ENCODE peak calls at places on chromosome 9, in seven cellular contexts. One of them, this sample, is unnamed.

GRCh38 chr9:126151671-126152050 is 175.0 kb upstream of the MVB12B start:
- DNase-seq in cardiac muscle cell: no peak
- DNase-seq in PC-3: peak; percentile 21
- DNase-seq in cardiac fibroblast: peak; percentile 16
- DNase-seq in lower lobe of right lung: no peak
- DNase-seq in body of pancreas: no peak
- DNase-seq in HCT116: no peak
- DNase-seq in this sample: no peak

GRCh38 chr9:13014484-13014883 is 239.7 kb downstream of the LURAP1L start:
- DNase-seq in body of pancreas: no peak
- DNase-seq in cardiac muscle cell: no peak
- DNase-seq in HCT116: no peak
- DNase-seq in PC-3: no peak
- DNase-seq in cardiac fibroblast: peak; percentile 32
- DNase-seq in lower lobe of right lung: no peak
- DNase-seq in this sample: no peak

GRCh38 chr9:11933926-11934325 is 759.3 kb upstream of the TYRP1 start:
- DNase-seq in lower lobe of right lung: no peak
- DNase-seq in cardiac muscle cell: no peak
- DNase-seq in HCT116: no peak
- DNase-seq in PC-3: no peak
- DNase-seq in body of pancreas: no peak
- DNase-seq in cardiac fibroblast: peak; percentile 57
- DNase-seq in this sample: no peak

GRCh38 chr9:114697951-114698351 is 16.0 kb upstream of the TEX48 start:
- DNase-seq in cardiac muscle cell: no peak
- DNase-seq in body of pancreas: no peak
- DNase-seq in HCT116: no peak
- DNase-seq in lower lobe of right lung: no peak
- DNase-seq in cardiac fibroblast: no peak
- DNase-seq in PC-3: no peak
- DNase-seq in this sample: no peak

GRCh38 chr9:89815903-89816573 is 211.2 kb downstream of the GADD45G start:
- DNase-seq in HCT116: no peak
- DNase-seq in lower lobe of right lung: no peak
- DNase-seq in PC-3: no peak
- DNase-seq in body of pancreas: peak; percentile 29
- DNase-seq in cardiac fibroblast: no peak
- DNase-seq in cardiac muscle cell: no peak
- DNase-seq in this sample: no peak

GRCh38 chr9:124794902-124795491 is 18.1 kb downstream of the OLFML2A start:
- DNase-seq in PC-3: peak; percentile 42
- DNase-seq in HCT116: peak; percentile 51
- DNase-seq in lower lobe of right lung: no peak
- DNase-seq in cardiac muscle cell: peak; percentile 25
- DNase-seq in cardiac fibroblast: no peak
- DNase-seq in body of pancreas: peak; percentile 53
- DNase-seq in this sample: no peak

GRCh38 chr9:93119953-93120845 is 13.9 kb downstream of the NINJ1 start:
- DNase-seq in PC-3: peak; percentile 85
- DNase-seq in cardiac muscle cell: no peak
- DNase-seq in lower lobe of right lung: peak; percentile 97
- DNase-seq in HCT116: peak; percentile 83
- DNase-seq in body of pancreas: peak; percentile 96
- DNase-seq in cardiac fibroblast: peak; percentile 97
- DNase-seq in this sample: peak; percentile 99

GRCh38 chr9:37433754-37434435 is 11.4 kb downstream of the GRHPR start:
- DNase-seq in HCT116: no peak
- DNase-seq in lower lobe of right lung: no peak
- DNase-seq in cardiac fibroblast: no peak
- DNase-seq in PC-3: no peak
- DNase-seq in cardiac muscle cell: peak; percentile 32
- DNase-seq in body of pancreas: no peak
- DNase-seq in this sample: no peak

GRCh38 chr9:21750021-21750735 is 52.3 kb upstream of the MTAP start:
- DNase-seq in HCT116: no peak
- DNase-seq in cardiac fibroblast: peak; percentile 85
- DNase-seq in lower lobe of right lung: no peak
- DNase-seq in cardiac muscle cell: no peak
- DNase-seq in PC-3: no peak
- DNase-seq in body of pancreas: no peak
- DNase-seq in this sample: no peak

GRCh38 chr9:13020141-13020540 is 245.3 kb downstream of the LURAP1L start:
- DNase-seq in body of pancreas: no peak
- DNase-seq in cardiac muscle cell: no peak
- DNase-seq in lower lobe of right lung: no peak
- DNase-seq in cardiac fibroblast: peak; percentile 13
- DNase-seq in HCT116: no peak
- DNase-seq in PC-3: no peak
- DNase-seq in this sample: no peak

GRCh38 chr9:136726631-136727191 is 14.3 kb downstream of the DIPK1B start:
- DNase-seq in PC-3: peak; percentile 42
- DNase-seq in cardiac fibroblast: peak; percentile 41
- DNase-seq in body of pancreas: peak; percentile 54
- DNase-seq in lower lobe of right lung: no peak
- DNase-seq in cardiac muscle cell: no peak
- DNase-seq in HCT116: no peak
- DNase-seq in this sample: no peak

GRCh38 chr9:79277916-79278447 is 293.8 kb upstream of the TLE4 start:
- DNase-seq in cardiac fibroblast: no peak
- DNase-seq in HCT116: no peak
- DNase-seq in cardiac muscle cell: no peak
- DNase-seq in body of pancreas: no peak
- DNase-seq in PC-3: no peak
- DNase-seq in lower lobe of right lung: no peak
- DNase-seq in this sample: no peak

GRCh38 chr9:16787724-16788123 is 82.7 kb downstream of the BNC2 start:
- DNase-seq in cardiac fibroblast: peak; percentile 72
- DNase-seq in HCT116: no peak
- DNase-seq in PC-3: peak; percentile 33
- DNase-seq in cardiac muscle cell: no peak
- DNase-seq in lower lobe of right lung: no peak
- DNase-seq in body of pancreas: no peak
- DNase-seq in this sample: no peak

GRCh38 chr9:16192403-16193017 is 639.7 kb downstream of the CCDC171 start:
- DNase-seq in cardiac muscle cell: no peak
- DNase-seq in body of pancreas: no peak
- DNase-seq in HCT116: no peak
- DNase-seq in cardiac fibroblast: peak; percentile 79
- DNase-seq in lower lobe of right lung: no peak
- DNase-seq in PC-3: peak; percentile 45
- DNase-seq in this sample: no peak

GRCh38 chr9:82252116-82252515 is 263.5 kb downstream of the SPATA31D1 start:
- DNase-seq in lower lobe of right lung: no peak
- DNase-seq in cardiac muscle cell: no peak
- DNase-seq in cardiac fibroblast: no peak
- DNase-seq in HCT116: no peak
- DNase-seq in body of pancreas: no peak
- DNase-seq in PC-3: no peak
- DNase-seq in this sample: no peak

GRCh38 chr9:97593960-97594359 is 39.2 kb downstream of the TSTD2 start:
- DNase-seq in HCT116: no peak
- DNase-seq in cardiac fibroblast: peak; percentile 27
- DNase-seq in lower lobe of right lung: no peak
- DNase-seq in cardiac muscle cell: no peak
- DNase-seq in PC-3: no peak
- DNase-seq in body of pancreas: no peak
- DNase-seq in this sample: no peak

GRCh38 chr9:89400398-89401116 is 82.3 kb downstream of the SECISBP2 start:
- DNase-seq in lower lobe of right lung: no peak
- DNase-seq in cardiac fibroblast: no peak
- DNase-seq in body of pancreas: no peak
- DNase-seq in PC-3: no peak
- DNase-seq in cardiac muscle cell: no peak
- DNase-seq in HCT116: no peak
- DNase-seq in this sample: no peak

GRCh38 chr9:135490980-135491444 is 9.5 kb upstream of the MRPS2 start:
- DNase-seq in cardiac fibroblast: no peak
- DNase-seq in lower lobe of right lung: peak; percentile 39
- DNase-seq in body of pancreas: no peak
- DNase-seq in PC-3: no peak
- DNase-seq in cardiac muscle cell: no peak
- DNase-seq in HCT116: no peak
- DNase-seq in this sample: no peak

GRCh38 chr9:86487222-86487841 is 133.1 kb upstream of the TUT7 start:
- DNase-seq in body of pancreas: no peak
- DNase-seq in cardiac fibroblast: peak; percentile 77
- DNase-seq in HCT116: peak; percentile 31
- DNase-seq in lower lobe of right lung: no peak
- DNase-seq in PC-3: peak; percentile 44
- DNase-seq in cardiac muscle cell: peak; percentile 60
- DNase-seq in this sample: no peak

GRCh38 chr9:6096821-6097220 is 81.4 kb upstream of the RANBP6 start:
- DNase-seq in body of pancreas: no peak
- DNase-seq in cardiac muscle cell: no peak
- DNase-seq in PC-3: peak; percentile 28
- DNase-seq in cardiac fibroblast: peak; percentile 90
- DNase-seq in HCT116: no peak
- DNase-seq in lower lobe of right lung: no peak
- DNase-seq in this sample: no peak

GRCh38 chr9:6055213-6055612 is 39.8 kb upstream of the RANBP6 start:
- DNase-seq in HCT116: peak; percentile 89
- DNase-seq in body of pancreas: peak; percentile 74
- DNase-seq in PC-3: peak; percentile 90
- DNase-seq in cardiac muscle cell: peak; percentile 82
- DNase-seq in lower lobe of right lung: no peak
- DNase-seq in cardiac fibroblast: peak; percentile 99
- DNase-seq in this sample: peak; percentile 58

GRCh38 chr9:84266087-84266561 is 74.4 kb downstream of the SLC28A3 start:
- DNase-seq in cardiac muscle cell: no peak
- DNase-seq in body of pancreas: peak; percentile 13
- DNase-seq in cardiac fibroblast: no peak
- DNase-seq in PC-3: no peak
- DNase-seq in HCT116: no peak
- DNase-seq in lower lobe of right lung: no peak
- DNase-seq in this sample: no peak

GRCh38 chr9:11312976-11313375 is 700.2 kb upstream of the PTPRD start:
- DNase-seq in lower lobe of right lung: no peak
- DNase-seq in cardiac fibroblast: no peak
- DNase-seq in body of pancreas: peak; percentile 47
- DNase-seq in HCT116: no peak
- DNase-seq in PC-3: no peak
- DNase-seq in cardiac muscle cell: peak; percentile 24
- DNase-seq in this sample: no peak

GRCh38 chr9:16136961-16137360 is 584.1 kb downstream of the CCDC171 start:
- DNase-seq in HCT116: no peak
- DNase-seq in body of pancreas: no peak
- DNase-seq in cardiac muscle cell: no peak
- DNase-seq in PC-3: no peak
- DNase-seq in cardiac fibroblast: peak; percentile 90
- DNase-seq in lower lobe of right lung: no peak
- DNase-seq in this sample: no peak

DNA sequence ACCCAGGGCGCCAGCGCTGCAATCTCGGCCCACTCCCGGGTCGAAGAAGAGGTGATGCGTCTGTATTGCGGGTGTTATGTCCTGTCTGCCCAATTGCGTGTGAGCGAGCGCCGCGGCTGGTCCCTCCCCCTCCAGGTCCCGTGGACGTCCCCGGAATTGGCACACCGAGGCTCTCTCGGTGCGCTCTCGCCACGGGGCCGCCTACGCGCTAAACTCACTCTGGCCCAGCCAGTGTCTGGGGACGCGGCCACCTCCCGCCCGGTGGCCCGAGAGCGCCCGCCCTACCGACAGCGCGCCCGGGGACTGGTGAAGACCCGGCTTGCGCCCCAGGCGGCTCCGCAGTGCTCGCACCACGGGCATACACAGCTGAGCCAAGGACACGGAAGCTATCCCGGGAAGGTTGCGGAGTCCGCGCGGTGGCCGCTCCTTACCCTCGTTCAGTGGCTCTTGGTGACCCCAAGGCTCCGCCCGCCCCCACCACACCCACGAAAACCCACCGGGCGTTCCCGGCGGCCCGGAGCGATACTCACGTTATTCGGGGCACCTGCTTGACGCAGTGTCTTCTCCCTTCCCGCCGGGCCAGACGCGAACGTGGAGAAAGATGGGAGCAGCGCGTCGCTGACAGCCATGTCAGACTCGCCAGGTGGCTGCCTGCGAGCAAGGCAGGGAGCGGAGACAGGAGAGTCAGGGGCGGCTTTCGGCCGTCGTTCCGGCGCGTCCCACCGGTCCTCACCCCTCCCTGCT is 997 bp downstream of the KLF4 start:
- DNase-seq in body of pancreas: peak; percentile 64
- DNase-seq in lower lobe of right lung: peak; percentile 90
- DNase-seq in cardiac fibroblast: peak; percentile 72
- DNase-seq in cardiac muscle cell: peak; percentile 37
- DNase-seq in HCT116: no peak
- DNase-seq in PC-3: peak; percentile 48
- DNase-seq in this sample: peak; percentile 94
- TF ChIP-seq CTCF in body of pancreas: no peak
- TF ChIP-seq CTCF in lower lobe of right lung: no peak
- TF ChIP-seq CTCF in cardiac fibroblast: no peak
- TF ChIP-seq CTCF in cardiac muscle cell: no peak
- TF ChIP-seq CTCF in HCT116: no peak
- TF ChIP-seq CTCF in PC-3: no peak
- TF ChIP-seq CTCF in this sample: no peak

GRCh38 chr9:19471737-19472648 is 63.2 kb downstream of the ACER2 start:
- DNase-seq in PC-3: peak; percentile 73
- DNase-seq in body of pancreas: peak; percentile 63
- DNase-seq in lower lobe of right lung: peak; percentile 55
- DNase-seq in HCT116: peak; percentile 48
- DNase-seq in cardiac muscle cell: peak; percentile 76
- DNase-seq in cardiac fibroblast: peak; percentile 70
- DNase-seq in this sample: no peak
- TF ChIP-seq CTCF in PC-3: peak; percentile 79
- TF ChIP-seq CTCF in body of pancreas: peak; percentile 70
- TF ChIP-seq CTCF in lower lobe of right lung: peak; percentile 82
- TF ChIP-seq CTCF in HCT116: peak; percentile 83
- TF ChIP-seq CTCF in cardiac muscle cell: peak; percentile 81
- TF ChIP-seq CTCF in cardiac fibroblast: peak; percentile 91
- TF ChIP-seq CTCF in this sample: peak; percentile 54

DNA sequence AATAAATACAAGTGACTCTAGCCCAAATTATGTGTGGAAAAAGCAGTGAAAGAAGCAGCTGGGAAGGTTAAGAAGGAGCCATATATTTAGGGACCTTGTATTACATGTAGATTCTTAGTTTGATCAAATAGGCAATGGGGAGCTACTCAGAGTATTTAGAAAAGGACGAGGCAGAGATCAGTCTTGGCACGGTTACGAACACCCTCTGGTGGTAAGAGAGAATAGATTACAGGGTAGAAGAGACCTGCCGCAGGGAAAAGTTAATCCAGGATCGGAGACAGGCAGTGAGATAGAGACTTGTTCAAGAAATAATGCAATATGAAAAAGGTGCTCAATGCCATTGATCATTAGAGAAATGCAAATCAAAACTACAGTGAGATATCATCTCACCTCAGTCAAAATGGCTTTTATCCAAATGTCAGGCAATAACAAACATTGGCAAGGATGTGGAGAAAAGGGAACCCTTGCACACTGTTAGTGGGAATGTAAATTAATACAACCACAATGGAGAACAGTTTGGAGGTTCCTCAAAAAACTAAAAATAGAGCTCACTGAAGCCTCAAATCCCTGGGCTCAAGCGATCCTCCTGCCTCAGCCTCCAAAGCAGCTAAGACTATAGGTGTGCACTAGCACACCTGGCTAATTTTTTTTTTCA is 12.0 kb downstream of the INIP start:
- DNase-seq in HCT116: no peak
- DNase-seq in cardiac fibroblast: peak; percentile 26
- DNase-seq in body of pancreas: peak; percentile 51
- DNase-seq in lower lobe of right lung: no peak
- DNase-seq in cardiac muscle cell: peak; percentile 65
- DNase-seq in PC-3: peak; percentile 35
- DNase-seq in this sample: no peak
- TF ChIP-seq CTCF in HCT116: peak; percentile 34
- TF ChIP-seq CTCF in cardiac fibroblast: peak; percentile 14
- TF ChIP-seq CTCF in body of pancreas: peak; percentile 62
- TF ChIP-seq CTCF in lower lobe of right lung: peak; percentile 37
- TF ChIP-seq CTCF in cardiac muscle cell: peak; percentile 31
- TF ChIP-seq CTCF in PC-3: peak; percentile 48
- TF ChIP-seq CTCF in this sample: peak; percentile 16

GRCh38 chr9:127930298-127931091 is at the start of gene PIP5KL1:
- DNase-seq in PC-3: peak; percentile 68
- DNase-seq in body of pancreas: peak; percentile 75
- DNase-seq in cardiac muscle cell: peak; percentile 92
- DNase-seq in HCT116: peak; percentile 52
- DNase-seq in cardiac fibroblast: peak; percentile 84
- DNase-seq in lower lobe of right lung: peak; percentile 90
- DNase-seq in this sample: peak; percentile 73
- TF ChIP-seq CTCF in PC-3: no peak
- TF ChIP-seq CTCF in body of pancreas: no peak
- TF ChIP-seq CTCF in cardiac muscle cell: peak; percentile 20
- TF ChIP-seq CTCF in HCT116: no peak
- TF ChIP-seq CTCF in cardiac fibroblast: no peak
- TF ChIP-seq CTCF in lower lobe of right lung: no peak
- TF ChIP-seq CTCF in this sample: no peak